ENCODE peak calls at places on chromosomes 2 and 18, in eight cellular contexts. A is RWPE1, Q is uterus, F is nephron progenitor cell, B is lower lobe of right lung, U is mesothelial cell of epicardium, I is H9, Y is AG10803. L is an unnamed sample.

GRCh38 chr2:20135631-20136050 is 84.2 kb upstream of the LAPTM4A start:
- DNase-seq in A (no peak), Q (peak), F (peak), B (peak), U (peak), I (peak), Y (peak), L (no peak)

GRCh38 chr2:206160807-206161179 is 1.1 kb downstream of the EEF1B2 start:
- DNase-seq in A (no peak), Q (no peak), F (no peak), B (no peak), U (no peak), I (no peak), Y (no peak), L (no peak)

GRCh38 chr2:26274058-26274613 is 29.4 kb downstream of the HADHB start:
- DNase-seq in A (peak), Q (peak), F (no peak), B (no peak), U (no peak), I (no peak), Y (peak), L (peak)

GRCh38 chr2:62270728-62271127 is 74.8 kb downstream of the B3GNT2 start:
- DNase-seq in A (no peak), Q (peak), F (no peak), B (peak), U (peak), I (no peak), Y (no peak), L (no peak)

GRCh38 chr2:85577386-85578242 is at the start of gene VAMP8:
- DNase-seq in A (peak), Q (no peak), F (peak), B (peak), U (peak), I (peak), Y (no peak), L (no peak)

GRCh38 chr18:79200546-79201268 is 131.5 kb downstream of the ATP9B start:
- DNase-seq in A (peak), Q (no peak), F (peak), B (peak), U (peak), I (peak), Y (peak), L (peak)

GRCh38 chr2:229901819-229902218 is 20.0 kb downstream of the TRIP12 start:
- DNase-seq in A (peak), Q (no peak), F (no peak), B (no peak), U (no peak), I (no peak), Y (peak), L (no peak)

GRCh38 chr18:64165906-64166305 is 17.0 kb upstream of the LINC00305 start:
- DNase-seq in A (no peak), Q (no peak), F (no peak), B (no peak), U (no peak), I (no peak), Y (peak), L (no peak)

GRCh38 chr2:233007739-233008138 is 5.3 kb downstream of the NGEF start:
- DNase-seq in A (no peak), Q (no peak), F (no peak), B (no peak), U (no peak), I (no peak), Y (peak), L (no peak)

GRCh38 chr2:215003001-215003400 is 135.4 kb downstream of the ABCA12 start:
- DNase-seq in A (no peak), Q (no peak), F (peak), B (no peak), U (no peak), I (no peak), Y (peak), L (no peak)

GRCh38 chr2:187995556-187995955 is 296.1 kb upstream of the GULP1 start:
- DNase-seq in A (no peak), Q (no peak), F (no peak), B (no peak), U (no peak), I (peak), Y (no peak), L (no peak)

GRCh38 chr2:240161087-240161750 is 20.8 kb upstream of the OTOS start:
- DNase-seq in A (no peak), Q (no peak), F (no peak), B (peak), U (no peak), I (no peak), Y (no peak), L (no peak)

GRCh38 chr18:34322365-34323289 is 97.9 kb upstream of the NOL4 start:
- DNase-seq in A (no peak), Q (no peak), F (peak), B (peak), U (peak), I (peak), Y (peak), L (no peak)

GRCh38 chr2:9949992-9950520 is 1.4 kb upstream of the GRHL1 start:
- DNase-seq in A (no peak), Q (no peak), F (no peak), B (no peak), U (no peak), I (no peak), Y (no peak), L (peak)

GRCh38 chr2:50529600-50530218 is 502.2 kb downstream of the NRXN1 start:
- DNase-seq in A (peak), Q (no peak), F (no peak), B (no peak), U (no peak), I (no peak), Y (peak), L (no peak)

GRCh38 chr2:215773728-215774127 is 239.6 kb downstream of the MREG start:
- DNase-seq in A (peak), Q (no peak), F (no peak), B (peak), U (no peak), I (no peak), Y (peak), L (no peak)

GRCh38 chr18:67669993-67670671 is 153.6 kb upstream of the DSEL start:
- DNase-seq in A (no peak), Q (no peak), F (no peak), B (no peak), U (no peak), I (no peak), Y (peak), L (no peak)

GRCh38 chr2:231931481-231931915 is 5.3 kb upstream of the NPPC start:
- DNase-seq in A (no peak), Q (peak), F (no peak), B (no peak), U (peak), I (no peak), Y (peak), L (no peak)

GRCh38 chr2:143685439-143686078 is 556.3 kb downstream of the ARHGAP15 start:
- DNase-seq in A (no peak), Q (no peak), F (no peak), B (no peak), U (no peak), I (no peak), Y (no peak), L (no peak)

GRCh38 chr2:9430316-9431293 is 7.2 kb downstream of the CPSF3 start:
- DNase-seq in A (no peak), Q (no peak), F (no peak), B (no peak), U (no peak), I (no peak), Y (peak), L (no peak)

GRCh38 chr18:32893915-32894314 is 121.1 kb upstream of the KLHL14 start:
- DNase-seq in A (no peak), Q (no peak), F (no peak), B (no peak), U (no peak), I (no peak), Y (no peak), L (peak)

GRCh38 chr18:41146301-41146700 is 808.7 kb upstream of the PIK3C3 start:
- DNase-seq in A (no peak), Q (no peak), F (no peak), B (no peak), U (no peak), I (no peak), Y (no peak), L (no peak)

GRCh38 chr2:215435809-215436704 is at the start of gene FN1:
- DNase-seq in A (peak), Q (peak), F (peak), B (peak), U (peak), I (peak), Y (peak), L (peak)

GRCh38 chr18:77037533-77037932 is 95.0 kb downstream of the MBP start:
- DNase-seq in A (no peak), Q (no peak), F (no peak), B (no peak), U (no peak), I (no peak), Y (no peak), L (no peak)

GRCh38 chr2:85852078-85852790 is 36.6 kb downstream of the ST3GAL5 start:
- DNase-seq in A (no peak), Q (no peak), F (no peak), B (no peak), U (no peak), I (no peak), Y (no peak), L (peak)

GRCh38 chr18:48036191-48036590 is 105.7 kb upstream of the SMAD2 start:
- DNase-seq in A (no peak), Q (peak), F (no peak), B (peak), U (no peak), I (no peak), Y (no peak), L (no peak)

GRCh38 chr18:75937306-75937705 is 509.8 kb upstream of the SMIM21 start:
- DNase-seq in A (no peak), Q (no peak), F (no peak), B (no peak), U (no peak), I (no peak), Y (no peak), L (no peak)

GRCh38 chr2:192741889-192742288 is 547.2 kb upstream of the TMEFF2 start:
- DNase-seq in A (peak), Q (no peak), F (no peak), B (no peak), U (no peak), I (no peak), Y (no peak), L (no peak)

GRCh38 chr18:59502222-59502898 is 143.3 kb upstream of the LMAN1 start:
- DNase-seq in A (peak), Q (peak), F (peak), B (no peak), U (peak), I (no peak), Y (peak), L (peak)

GRCh38 chr2:30780776-30781330 is 26.4 kb downstream of the CAPN13 start:
- DNase-seq in A (no peak), Q (no peak), F (no peak), B (no peak), U (no peak), I (peak), Y (no peak), L (peak)

GRCh38 chr18:77012120-77012519 is 120.5 kb downstream of the MBP start:
- DNase-seq in A (no peak), Q (no peak), F (no peak), B (no peak), U (no peak), I (no peak), Y (no peak), L (no peak)

GRCh38 chr18:62018034-62018760 is 125.4 kb upstream of the RNF152 start:
- DNase-seq in A (no peak), Q (peak), F (no peak), B (no peak), U (peak), I (no peak), Y (peak), L (no peak)

GRCh38 chr2:112626604-112627059 is 19.1 kb upstream of the SLC20A1 start:
- DNase-seq in A (peak), Q (peak), F (peak), B (peak), U (peak), I (peak), Y (peak), L (no peak)

GRCh38 chr18:57469884-57470283 is 34.7 kb downstream of the ONECUT2 start:
- DNase-seq in A (no peak), Q (no peak), F (no peak), B (no peak), U (no peak), I (no peak), Y (no peak), L (peak)

GRCh38 chr2:40332096-40332826 is 119.6 kb downstream of the SLC8A1 start:
- DNase-seq in A (peak), Q (no peak), F (no peak), B (peak), U (no peak), I (no peak), Y (peak), L (no peak)

DNA sequence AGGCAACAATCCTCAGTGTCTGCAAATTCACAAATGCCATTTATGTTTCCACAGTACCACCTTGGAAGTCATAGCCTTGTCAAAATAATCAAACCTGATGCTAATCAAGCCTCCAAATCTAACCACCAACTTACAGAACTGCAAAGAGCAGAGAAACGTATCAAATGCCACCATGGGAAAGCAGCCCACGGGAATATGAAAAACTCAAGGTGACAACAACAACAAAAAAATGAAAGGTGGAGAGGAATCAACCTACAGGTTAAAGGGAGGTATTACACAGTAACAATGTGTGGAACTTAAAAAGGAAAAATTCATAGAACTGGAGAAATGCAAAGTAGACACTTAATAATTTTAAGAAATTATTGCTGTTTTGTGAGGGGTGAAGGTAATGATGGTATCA is 46.7 kb downstream of the CD226 start:
- DNase-seq in A (no peak), Q (no peak), F (no peak), B (no peak), U (no peak), I (no peak), Y (no peak), L (no peak)
- TF ChIP-seq CTCF in A (no peak), Q (no peak), F (no peak), B (no peak), U (peak), I (peak), Y (no peak), L (no peak)

DNA sequence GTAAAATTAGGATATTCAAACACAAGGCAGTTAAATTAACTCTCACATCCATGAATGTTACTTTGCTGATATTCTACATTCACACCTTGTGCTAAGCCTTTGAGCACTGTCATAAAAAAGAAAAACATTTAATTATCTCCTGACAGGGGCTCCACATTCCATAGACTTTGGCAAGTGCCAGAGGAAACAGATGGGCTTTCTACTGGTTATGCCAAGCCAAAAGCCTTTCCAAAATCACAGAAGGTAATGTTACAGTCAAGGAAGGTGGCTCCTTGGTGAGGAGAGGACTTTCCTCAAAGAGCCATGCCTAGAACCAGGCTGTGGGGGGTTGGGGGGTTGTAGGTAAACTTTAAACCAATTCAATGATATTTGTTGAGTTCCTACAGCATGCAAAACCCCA is 12.4 kb downstream of the MYO5B start:
- DNase-seq in A (no peak), Q (no peak), F (no peak), B (no peak), U (no peak), I (no peak), Y (no peak), L (no peak)
- TF ChIP-seq CTCF in A (no peak), Q (no peak), F (no peak), B (no peak), U (no peak), I (no peak), Y (no peak), L (no peak)

DNA sequence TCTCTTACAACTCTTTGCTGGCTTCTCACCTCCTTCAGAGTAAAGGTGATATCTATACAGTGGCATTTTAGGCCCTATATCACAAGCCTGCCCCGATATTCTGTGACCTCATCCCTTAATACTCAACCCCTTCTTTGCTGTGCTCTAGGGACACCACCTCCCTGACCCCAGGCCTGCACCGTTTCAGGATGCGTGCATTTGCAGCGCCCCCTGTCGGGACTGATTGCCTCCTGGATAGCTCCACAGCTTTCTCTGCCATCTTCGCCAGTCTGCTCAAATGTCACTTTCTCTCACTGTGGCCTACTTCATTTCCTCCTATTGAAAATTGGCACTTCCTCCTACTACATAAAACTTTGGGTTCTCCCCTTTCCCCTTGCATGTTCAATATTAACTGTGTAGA is 289.6 kb downstream of the SOCS6 start:
- DNase-seq in A (no peak), Q (no peak), F (peak), B (no peak), U (no peak), I (peak), Y (no peak), L (no peak)
- TF ChIP-seq CTCF in A (no peak), Q (no peak), F (no peak), B (no peak), U (no peak), I (peak), Y (no peak), L (no peak)

GRCh38 chr2:213150315-213150951 is 979 bp downstream of the IKZF2 start:
- DNase-seq in A (peak), Q (no peak), F (peak), B (no peak), U (no peak), I (peak), Y (peak), L (no peak)

GRCh38 chr2:213152888-213153287 is 1.5 kb upstream of the IKZF2 start:
- DNase-seq in A (no peak), Q (no peak), F (no peak), B (no peak), U (no peak), I (no peak), Y (no peak), L (no peak)

GRCh38 chr2:213149949-213150314 is 1.5 kb downstream of the IKZF2 start:
- DNase-seq in A (no peak), Q (no peak), F (no peak), B (no peak), U (no peak), I (no peak), Y (no peak), L (no peak)

GRCh38 chr2:213151437-213152064 is at the start of gene IKZF2:
- DNase-seq in A (peak), Q (peak), F (peak), B (peak), U (peak), I (peak), Y (peak), L (peak)

GRCh38 chr2:213152065-213152794 is 818 bp upstream of the IKZF2 start:
- DNase-seq in A (peak), Q (peak), F (peak), B (peak), U (peak), I (peak), Y (peak), L (peak)
- TF ChIP-seq CTCF in A (peak), Q (peak), F (no peak), B (peak), U (peak), I (peak), Y (peak), L (peak)

L was measured in esophagus muscularis mucosa.